ENCODE peak calls at places on chromosomes 4 and X, in seven cellular contexts. D is RWPE1; P is endothelial cell; G is CD4-positive, alpha-beta memory T cell; T is HFFc6; L is activated T-helper 1 cell treated with anti-CD3 and anti-CD28 coated beads, Interleukin-2, amount 50 U/mL, for 16 hours; C is RCC 7860. K is an unnamed sample.
A peak's percentile ranks its signal among the peaks of the same experiment; 100 is the strongest.

GRCh38 chrX:82648062-82648461 is 860.0 kb upstream of the POU3F4 start:
- DNase-seq in C (no peak), T (no peak), G (no peak), L (no peak), P (no peak), D (peak; percentile 0), K (no peak)

GRCh38 chr4:77349796-77350195 is 192.8 kb downstream of the CCNG2 start:
- DNase-seq in D (peak; percentile 8), G (no peak), L (no peak), T (peak; percentile 79), P (no peak), C (peak; percentile 60), K (no peak)

GRCh38 chr4:184348311-184349233 is 125.8 kb downstream of the IRF2 start:
- DNase-seq in D (no peak), L (no peak), C (no peak), P (no peak), T (no peak), G (no peak), K (no peak)

GRCh38 chr4:145041378-145041777 is 56.6 kb downstream of the ANAPC10 start:
- DNase-seq in L (no peak), G (no peak), P (no peak), C (no peak), D (no peak), T (no peak), K (no peak)

GRCh38 chr4:881709-882108 is 50.4 kb downstream of the GAK start:
- DNase-seq in D (no peak), C (no peak), G (no peak), T (no peak), L (no peak), P (no peak), K (no peak)

GRCh38 chrX:42462917-42463316 is 315.0 kb downstream of the PPP1R2C start:
- DNase-seq in D (no peak), L (no peak), C (no peak), T (no peak), G (no peak), P (no peak), K (no peak)

GRCh38 chr4:83231620-83232056 is 53.0 kb downstream of the COQ2 start:
- DNase-seq in T (peak; percentile 41), G (peak; percentile 43), L (no peak), D (no peak), C (peak; percentile 7), P (no peak), K (no peak)

GRCh38 chr4:184402239-184402638 is 72.1 kb downstream of the IRF2 start:
- DNase-seq in P (no peak), C (no peak), G (no peak), L (no peak), D (no peak), T (no peak), K (no peak)

GRCh38 chr4:133152330-133152791 is 3.3 kb downstream of the PCDH10 start:
- DNase-seq in D (no peak), P (peak; percentile 20), L (no peak), T (no peak), C (no peak), G (no peak), K (no peak)